ENCODE peak calls at places on chromosomes 4 and X, in nine cellular contexts. A is endothelial cell of umbilical vein, U is sigmoid colon, I is stomach, W is GM12892, Z is lower leg skin, N is heart left ventricle, V is NB4, P is gastrocnemius medialis. M is an unnamed sample.

GRCh38 chrX:15497865-15498264 is 2.7 kb upstream of the BMX start:
- DNase-seq in U (no peak), V (peak), I (peak), P (peak), N (peak), W (peak), Z (no peak), A (peak), M (peak)

GRCh38 chrX:123990602-123991001 is 29.1 kb downstream of the STAG2 start:
- DNase-seq in P (no peak), Z (no peak), U (no peak), N (no peak), A (no peak), V (no peak), I (no peak), W (no peak), M (no peak)

GRCh38 chr4:161393614-161394013 is 770.2 kb downstream of the FSTL5 start:
- DNase-seq in P (no peak), N (no peak), Z (no peak), V (no peak), W (no peak), I (no peak), U (no peak), A (no peak), M (no peak)

GRCh38 chr4:16259531-16260246 is 33.4 kb upstream of the TAPT1 start:
- DNase-seq in Z (no peak), V (no peak), I (no peak), P (no peak), U (no peak), A (no peak), N (no peak), W (no peak), M (no peak)

GRCh38 chr4:18666322-18666721 is 644.8 kb upstream of the LCORL start:
- DNase-seq in N (no peak), Z (no peak), I (no peak), W (no peak), P (no peak), V (no peak), U (no peak), A (no peak), M (no peak)

GRCh38 chr4:11805837-11806236 is 377.1 kb upstream of the HS3ST1 start:
- DNase-seq in N (no peak), U (no peak), P (no peak), I (no peak), Z (no peak), W (no peak), A (peak), V (peak), M (no peak)

GRCh38 chr4:7649741-7650531 is 215.2 kb upstream of the PSAPL1 start:
- DNase-seq in W (peak), Z (no peak), N (no peak), U (peak), V (peak), I (no peak), P (peak), A (peak), M (peak)

GRCh38 chr4:101050088-101050835 is 297.1 kb downstream of the PPP3CA start:
- DNase-seq in N (no peak), I (no peak), Z (no peak), A (no peak), V (no peak), U (no peak), P (no peak), W (no peak), M (no peak)

GRCh38 chrX:130705591-130705990 is 197.4 kb downstream of the ENOX2 start:
- DNase-seq in P (no peak), W (no peak), N (no peak), A (no peak), Z (no peak), V (no peak), I (no peak), U (no peak), M (no peak)

GRCh38 chrX:49153467-49153866 is 9.1 kb upstream of the MAGIX start:
- DNase-seq in U (no peak), P (no peak), V (no peak), W (no peak), I (no peak), A (no peak), N (no peak), Z (no peak), M (no peak)

GRCh38 chr4:15164571-15164970 is 162.3 kb downstream of the CPEB2 start:
- DNase-seq in Z (no peak), U (no peak), I (no peak), N (no peak), A (no peak), V (no peak), W (no peak), P (no peak), M (no peak)

GRCh38 chrX:34288782-34289181 is 156.7 kb upstream of the FAM47A start:
- DNase-seq in U (no peak), P (no peak), V (no peak), W (no peak), A (peak), N (no peak), Z (no peak), I (no peak), M (no peak)

GRCh38 chr4:184806711-184807110 is 19.1 kb downstream of the ACSL1 start:
- DNase-seq in A (no peak), N (no peak), Z (no peak), I (no peak), W (no peak), V (no peak), P (no peak), U (no peak), M (no peak)

GRCh38 chr4:184807261-184807660 is 18.5 kb downstream of the ACSL1 start:
- DNase-seq in I (peak), Z (peak), P (no peak), W (no peak), N (no peak), V (no peak), A (no peak), U (no peak), M (peak)

GRCh38 chr4:184804621-184805020 is 21.1 kb downstream of the ACSL1 start:
- DNase-seq in I (no peak), P (no peak), V (no peak), N (no peak), U (no peak), W (no peak), Z (no peak), A (no peak), M (no peak)

GRCh38 chr4:184806246-184806550 is 19.6 kb downstream of the ACSL1 start:
- DNase-seq in W (no peak), I (no peak), P (no peak), N (no peak), A (no peak), U (no peak), V (no peak), Z (no peak), M (no peak)

DNA sequence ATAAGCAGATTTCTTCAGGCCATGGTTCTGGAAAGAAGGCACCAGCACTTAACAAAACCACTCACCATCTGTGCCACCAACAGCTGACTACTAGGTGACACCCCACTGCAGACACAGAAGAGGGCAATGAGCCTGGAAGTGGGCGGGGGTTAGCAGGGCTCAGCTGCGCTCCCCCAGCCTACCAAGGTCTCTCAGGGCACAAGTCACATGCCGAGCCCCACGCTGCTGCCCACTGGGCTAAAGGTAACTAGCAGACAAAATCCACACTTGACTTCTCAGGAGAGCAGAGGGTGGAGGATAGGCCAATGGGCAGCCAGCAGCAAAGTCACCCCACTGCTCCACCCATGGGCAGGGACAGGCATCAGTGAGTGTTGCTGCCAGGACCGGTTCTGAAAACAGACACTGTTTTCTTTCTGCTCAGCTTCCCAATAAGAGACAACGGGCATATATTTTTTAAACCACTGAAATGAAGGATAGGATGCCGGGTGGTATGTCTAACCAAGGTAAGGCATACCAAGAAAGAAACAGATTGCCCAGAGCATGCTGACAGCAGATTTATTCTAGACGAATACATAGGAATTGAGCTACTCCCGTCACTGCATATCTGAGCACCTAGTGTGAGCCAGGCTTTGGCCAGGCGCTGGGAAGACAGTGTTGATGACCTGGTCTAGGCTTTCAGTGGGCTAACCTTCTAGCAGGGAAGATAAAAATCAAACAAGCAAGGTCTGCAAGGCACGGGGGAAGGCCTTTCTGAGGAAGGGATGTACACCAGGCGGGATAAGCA is 20.1 kb downstream of the ACSL1 start:
- DNase-seq in U (no peak), P (peak), A (no peak), Z (peak), V (no peak), I (peak), W (no peak), N (peak), M (peak)
- TF ChIP-seq POLR2A in U (no peak), P (no peak), A (no peak), Z (no peak), V (no peak), I (no peak), W (no peak), N (peak), M (no peak)

GRCh38 chrX:119468930-119469635 is 839 bp downstream of the SLC25A5 start:
- DNase-seq in P (peak), Z (peak), U (peak), W (peak), N (peak), V (peak), A (peak), I (peak), M (peak)

GRCh38 chrX:119467433-119467832 is 811 bp upstream of the SLC25A5 start:
- DNase-seq in U (no peak), Z (no peak), V (no peak), P (no peak), N (no peak), I (no peak), A (no peak), W (no peak), M (no peak)

GRCh38 chrX:119466970-119467369 is 1.3 kb upstream of the SLC25A5 start:
- DNase-seq in A (no peak), I (no peak), P (no peak), W (no peak), V (no peak), N (no peak), U (no peak), Z (no peak), M (no peak)

GRCh38 chrX:119467842-119468185 is 430 bp upstream of the SLC25A5 start:
- DNase-seq in A (no peak), Z (peak), W (no peak), U (no peak), P (no peak), N (no peak), I (no peak), V (no peak), M (no peak)

DNA sequence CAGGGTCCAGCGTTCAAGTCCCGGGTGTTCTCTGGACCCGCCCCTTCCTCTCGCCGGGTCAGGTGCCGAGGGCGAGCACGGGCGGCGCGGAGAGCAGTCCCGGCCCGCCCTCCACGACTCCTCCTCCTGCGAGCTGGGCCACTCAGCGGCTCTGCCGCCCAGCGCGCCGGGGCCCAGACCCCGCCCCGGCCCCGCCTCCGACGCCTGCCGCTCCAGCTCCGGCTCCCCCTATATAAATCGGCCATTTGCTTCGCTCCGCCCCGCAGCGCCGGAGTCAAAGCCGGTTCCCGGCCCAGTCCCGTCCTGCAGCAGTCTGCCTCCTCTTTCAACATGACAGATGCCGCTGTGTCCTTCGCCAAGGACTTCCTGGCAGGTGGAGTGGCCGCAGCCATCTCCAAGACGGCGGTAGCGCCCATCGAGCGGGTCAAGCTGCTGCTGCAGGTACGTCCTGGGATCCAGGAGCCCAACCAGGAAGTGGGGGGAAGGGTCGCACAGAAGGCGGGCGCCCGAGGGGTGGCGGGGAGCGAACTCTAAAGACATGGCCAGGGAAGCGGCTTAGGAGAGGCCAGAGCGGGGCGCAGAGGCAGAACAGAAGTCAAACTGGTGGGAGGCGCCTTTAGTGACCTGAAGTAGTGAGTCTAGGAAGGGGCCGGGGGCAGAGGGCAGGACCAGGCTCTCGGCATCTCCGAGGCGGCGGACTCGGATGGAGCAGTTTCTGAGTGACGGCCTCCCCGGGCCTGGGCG is at the start of gene SLC25A5:
- DNase-seq in I (peak), N (peak), Z (peak), U (peak), P (peak), V (peak), A (peak), W (peak), M (peak)
- TF ChIP-seq POLR2A in I (peak), N (peak), Z (no peak), U (peak), P (peak), V (peak), A (peak), W (peak), M (peak)

DNA sequence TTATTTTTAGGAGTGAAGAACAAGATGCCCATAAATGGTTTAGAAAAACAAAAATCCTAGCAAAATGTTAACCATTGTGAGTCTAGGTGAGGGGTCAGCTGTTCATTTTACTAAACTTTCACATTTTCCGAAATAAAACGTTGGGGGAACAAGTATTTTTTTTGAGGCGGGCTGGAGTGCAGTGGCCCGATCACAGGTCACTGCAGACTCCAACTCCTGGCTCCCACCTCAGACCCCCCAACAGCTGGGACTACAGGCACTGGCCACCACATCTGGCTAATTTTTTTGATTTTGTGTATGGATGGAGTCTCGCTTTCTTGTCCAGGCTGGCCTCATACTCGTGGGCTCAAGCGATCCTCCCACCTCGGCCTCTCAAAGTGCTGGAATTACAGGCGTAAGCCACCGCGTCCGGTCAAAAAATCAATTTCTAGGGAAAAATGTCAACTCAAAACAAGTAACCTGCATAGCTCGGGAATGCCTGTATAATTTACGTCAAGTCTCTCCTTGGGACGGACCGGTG is 741 bp upstream of the TAF1 start:
- DNase-seq in A (no peak), P (peak), U (no peak), I (no peak), N (no peak), W (no peak), V (no peak), Z (no peak), M (no peak)
- TF ChIP-seq POLR2A in A (no peak), P (no peak), U (peak), I (peak), N (no peak), W (peak), V (no peak), Z (no peak), M (peak)

GRCh38 chr4:147778942-147779341 is 47.1 kb downstream of the ARHGAP10 start:
- DNase-seq in U (no peak), N (no peak), V (no peak), A (no peak), P (no peak), I (no peak), W (no peak), Z (no peak), M (no peak)
- TF ChIP-seq POLR2A in U (no peak), N (no peak), V (no peak), A (no peak), P (no peak), I (no peak), W (no peak), Z (no peak), M (no peak)

DNA sequence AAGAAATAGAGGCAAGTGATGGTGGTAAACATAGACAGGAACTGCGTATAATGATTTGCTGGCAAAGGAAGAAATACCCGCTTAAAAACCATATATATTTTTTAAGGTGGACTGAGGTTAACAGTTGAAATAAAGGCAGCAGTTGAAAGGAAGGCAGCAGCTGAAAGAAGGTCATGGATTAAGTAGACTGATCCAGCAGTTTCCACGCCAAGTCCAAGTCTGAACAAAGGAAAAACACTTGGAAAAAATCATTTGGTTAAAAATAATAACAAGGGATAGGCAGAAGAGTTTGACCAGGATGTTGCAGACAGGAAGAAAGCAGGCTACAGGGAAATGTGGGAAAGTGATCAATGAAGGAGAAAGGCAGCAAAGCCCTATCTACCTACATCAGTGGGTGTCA is 93.6 kb downstream of the AMELX start:
- DNase-seq in W (no peak), U (no peak), V (no peak), I (no peak), Z (no peak), N (no peak), A (no peak), P (no peak), M (no peak)
- TF ChIP-seq POLR2A in W (no peak), U (no peak), V (no peak), I (no peak), Z (no peak), N (no peak), A (no peak), P (no peak), M (no peak)

GRCh38 chr4:89299153-89299789 is 8.3 kb downstream of the GPRIN3 start:
- DNase-seq in I (no peak), Z (no peak), U (no peak), A (no peak), V (no peak), N (no peak), P (no peak), W (no peak), M (no peak)

GRCh38 chr4:89296399-89296798 is 11.2 kb downstream of the GPRIN3 start:
- DNase-seq in U (no peak), I (no peak), V (no peak), A (no peak), P (no peak), N (no peak), W (no peak), Z (no peak), M (no peak)

GRCh38 chr4:89296871-89297270 is 10.7 kb downstream of the GPRIN3 start:
- DNase-seq in U (no peak), N (no peak), A (no peak), I (no peak), P (no peak), Z (no peak), W (no peak), V (no peak), M (no peak)

GRCh38 chr4:89298788-89299152 is 8.8 kb downstream of the GPRIN3 start:
- DNase-seq in V (peak), N (no peak), U (no peak), Z (no peak), I (no peak), A (no peak), P (no peak), W (no peak), M (no peak)

GRCh38 chr4:89298160-89298559 is 9.4 kb downstream of the GPRIN3 start:
- DNase-seq in V (no peak), Z (no peak), I (no peak), P (no peak), W (no peak), A (no peak), U (no peak), N (no peak), M (no peak)
- TF ChIP-seq POLR2A in V (no peak), Z (no peak), I (no peak), P (no peak), W (no peak), A (no peak), U (no peak), N (no peak), M (no peak)

DNA sequence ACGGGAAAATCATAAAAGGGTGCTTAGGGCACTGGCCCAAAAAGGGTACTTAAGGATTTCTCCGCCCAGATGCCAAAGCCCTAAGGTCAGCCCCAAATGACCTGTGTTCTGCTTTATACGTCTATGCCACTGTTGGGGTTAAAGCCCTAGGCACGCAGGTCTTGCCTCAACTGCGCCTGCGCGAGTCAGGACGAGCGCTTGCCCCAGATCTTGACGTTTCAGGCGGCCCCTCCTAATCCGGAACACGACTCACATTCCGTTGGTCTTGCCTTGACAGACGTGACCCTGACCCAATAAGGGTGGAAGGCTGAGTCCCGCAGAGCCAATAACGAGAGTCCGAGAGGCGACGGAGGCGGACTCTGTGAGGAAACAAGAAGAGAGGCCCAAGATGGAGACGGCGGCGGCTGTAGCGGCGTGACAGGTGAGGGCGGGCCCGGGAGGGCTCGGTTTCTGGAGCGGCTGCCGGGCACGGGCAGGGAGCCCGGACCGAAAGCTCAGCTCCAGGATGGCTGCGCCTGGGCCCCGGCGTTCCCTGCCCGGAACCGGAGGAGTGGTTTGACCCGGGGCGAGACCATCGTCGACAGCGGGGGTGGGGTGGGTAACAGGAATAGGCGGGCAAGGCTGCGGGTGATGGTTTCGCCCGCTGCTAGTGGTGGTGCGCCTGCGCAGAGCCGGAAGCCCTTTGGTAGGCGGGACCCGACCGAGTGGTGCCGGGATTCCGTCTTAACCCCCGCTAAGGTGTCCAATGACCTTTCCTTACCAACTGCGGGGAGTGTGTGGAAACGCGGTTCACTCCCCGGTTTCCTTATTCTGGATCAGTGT is at the start of gene ARAF:
- DNase-seq in I (peak), P (peak), N (peak), W (peak), Z (peak), V (peak), A (peak), U (peak), M (peak)
- TF ChIP-seq POLR2A in I (no peak), P (peak), N (peak), W (peak), Z (no peak), V (peak), A (peak), U (no peak), M (peak)

GRCh38 chrX:132218100-132218807 is 993 bp downstream of the RAP2C start:
- DNase-seq in I (peak), A (peak), U (peak), W (peak), N (peak), Z (peak), P (peak), V (peak), M (peak)
- TF ChIP-seq POLR2A in I (no peak), A (peak), U (no peak), W (no peak), N (peak), Z (no peak), P (peak), V (no peak), M (peak)